ENCODE peak calls at places on chromosomes 3 and 15, in nine cellular contexts. One of them, this sample, is unnamed.
A peak's percentile ranks its signal among the peaks of the same experiment; 100 is the strongest.

GRCh38 chr3:117439812-117440211 is 730.2 kb downstream of the TUSC7 start:
- DNase-seq in neuronal stem cell: peak; percentile 39
- DNase-seq in GM23338: peak; percentile 76
- DNase-seq in mammary epithelial cell: no peak
- DNase-seq in Karpas-422: no peak
- DNase-seq in OCI-LY7: no peak
- DNase-seq in hepatocyte: no peak
- DNase-seq in GM23248: peak; percentile 31
- DNase-seq in PC-9: no peak
- DNase-seq in this sample: peak; percentile 45

GRCh38 chr3:37456270-37456708 is 281.9 kb upstream of the LRRFIP2 start:
- DNase-seq in OCI-LY7: no peak
- DNase-seq in GM23338: peak; percentile 26
- DNase-seq in PC-9: no peak
- DNase-seq in GM23248: peak; percentile 33
- DNase-seq in mammary epithelial cell: no peak
- DNase-seq in hepatocyte: no peak
- DNase-seq in neuronal stem cell: no peak
- DNase-seq in Karpas-422: no peak
- DNase-seq in this sample: no peak

GRCh38 chr15:56342653-56343052 is 22.6 kb upstream of the TEX9 start:
- DNase-seq in GM23248: no peak
- DNase-seq in hepatocyte: no peak
- DNase-seq in mammary epithelial cell: peak; percentile 91
- DNase-seq in neuronal stem cell: no peak
- DNase-seq in PC-9: no peak
- DNase-seq in GM23338: no peak
- DNase-seq in Karpas-422: no peak
- DNase-seq in OCI-LY7: no peak
- DNase-seq in this sample: no peak

GRCh38 chr3:8554725-8555621 is 53.4 kb downstream of the LMCD1 start:
- DNase-seq in GM23248: peak; percentile 83
- DNase-seq in GM23338: peak; percentile 38
- DNase-seq in OCI-LY7: no peak
- DNase-seq in mammary epithelial cell: no peak
- DNase-seq in PC-9: no peak
- DNase-seq in neuronal stem cell: peak; percentile 9
- DNase-seq in Karpas-422: no peak
- DNase-seq in hepatocyte: peak; percentile 41
- DNase-seq in this sample: peak; percentile 87

GRCh38 chr3:124634210-124635168 is 95.8 kb upstream of the UMPS start:
- DNase-seq in OCI-LY7: no peak
- DNase-seq in GM23248: no peak
- DNase-seq in neuronal stem cell: no peak
- DNase-seq in hepatocyte: peak; percentile 69
- DNase-seq in GM23338: peak; percentile 55
- DNase-seq in mammary epithelial cell: no peak
- DNase-seq in PC-9: no peak
- DNase-seq in Karpas-422: no peak
- DNase-seq in this sample: no peak

GRCh38 chr3:73716418-73716817 is 91.7 kb upstream of the PDZRN3 start:
- DNase-seq in mammary epithelial cell: peak; percentile 62
- DNase-seq in PC-9: no peak
- DNase-seq in Karpas-422: no peak
- DNase-seq in neuronal stem cell: no peak
- DNase-seq in GM23248: peak; percentile 77
- DNase-seq in OCI-LY7: no peak
- DNase-seq in GM23338: no peak
- DNase-seq in hepatocyte: no peak
- DNase-seq in this sample: peak; percentile 83

GRCh38 chr3:139491027-139491700 is 14.8 kb upstream of the RBP2 start:
- DNase-seq in OCI-LY7: no peak
- DNase-seq in PC-9: no peak
- DNase-seq in GM23248: no peak
- DNase-seq in Karpas-422: no peak
- DNase-seq in hepatocyte: peak; percentile 36
- DNase-seq in neuronal stem cell: no peak
- DNase-seq in GM23338: peak; percentile 19
- DNase-seq in mammary epithelial cell: peak; percentile 49
- DNase-seq in this sample: no peak

GRCh38 chr3:8386221-8386620 is 115.4 kb upstream of the LMCD1 start:
- DNase-seq in GM23248: peak; percentile 38
- DNase-seq in Karpas-422: no peak
- DNase-seq in neuronal stem cell: no peak
- DNase-seq in GM23338: no peak
- DNase-seq in mammary epithelial cell: no peak
- DNase-seq in PC-9: no peak
- DNase-seq in OCI-LY7: no peak
- DNase-seq in hepatocyte: no peak
- DNase-seq in this sample: peak; percentile 19

GRCh38 chr3:61865466-61865865 is 304.1 kb downstream of the PTPRG start:
- DNase-seq in GM23248: no peak
- DNase-seq in neuronal stem cell: no peak
- DNase-seq in GM23338: no peak
- DNase-seq in hepatocyte: no peak
- DNase-seq in mammary epithelial cell: no peak
- DNase-seq in Karpas-422: no peak
- DNase-seq in OCI-LY7: no peak
- DNase-seq in PC-9: no peak
- DNase-seq in this sample: no peak

GRCh38 chr15:23629234-23629805 is 18.3 kb downstream of the MAGEL2 start:
- DNase-seq in OCI-LY7: peak; percentile 4
- DNase-seq in GM23248: peak; percentile 57
- DNase-seq in hepatocyte: peak; percentile 31
- DNase-seq in GM23338: peak; percentile 62
- DNase-seq in neuronal stem cell: no peak
- DNase-seq in PC-9: no peak
- DNase-seq in mammary epithelial cell: no peak
- DNase-seq in Karpas-422: peak; percentile 62
- DNase-seq in this sample: no peak

GRCh38 chr3:114659109-114660081 is 365.6 kb downstream of the TIGIT start:
- DNase-seq in GM23338: peak; percentile 11
- DNase-seq in neuronal stem cell: no peak
- DNase-seq in GM23248: peak; percentile 30
- DNase-seq in Karpas-422: no peak
- DNase-seq in mammary epithelial cell: no peak
- DNase-seq in hepatocyte: peak; percentile 23
- DNase-seq in PC-9: no peak
- DNase-seq in OCI-LY7: no peak
- DNase-seq in this sample: no peak

GRCh38 chr15:42490246-42490742 is 647 bp downstream of the ZNF106 start:
- DNase-seq in hepatocyte: no peak
- DNase-seq in GM23338: no peak
- DNase-seq in mammary epithelial cell: peak; percentile 25
- DNase-seq in Karpas-422: peak; percentile 68
- DNase-seq in OCI-LY7: peak; percentile 31
- DNase-seq in GM23248: no peak
- DNase-seq in neuronal stem cell: no peak
- DNase-seq in PC-9: no peak
- DNase-seq in this sample: peak; percentile 4

GRCh38 chr3:53195602-53196574 is 34.9 kb downstream of the PRKCD start:
- DNase-seq in GM23338: peak; percentile 89
- DNase-seq in neuronal stem cell: peak; percentile 70
- DNase-seq in PC-9: peak; percentile 51
- DNase-seq in Karpas-422: peak; percentile 93
- DNase-seq in GM23248: peak; percentile 69
- DNase-seq in OCI-LY7: peak; percentile 83
- DNase-seq in mammary epithelial cell: peak; percentile 16
- DNase-seq in hepatocyte: peak; percentile 77
- DNase-seq in this sample: peak; percentile 19
- H2AFZ ChIP-seq in GM23338: peak overlapping the region; percentile 80
- H2AFZ ChIP-seq in neuronal stem cell: peak overlapping the region; percentile 77
- H2AFZ ChIP-seq in PC-9: no peak overlapping the region
- H2AFZ ChIP-seq in Karpas-422: no peak overlapping the region
- H2AFZ ChIP-seq in GM23248: peak overlapping the region; percentile 46
- H2AFZ ChIP-seq in OCI-LY7: peak overlapping the region; percentile 56
- H2AFZ ChIP-seq in mammary epithelial cell: no peak overlapping the region
- H2AFZ ChIP-seq in hepatocyte: no peak overlapping the region
- H2AFZ ChIP-seq in this sample: peak overlapping the region; percentile 85

GRCh38 chr3:27885641-27886040 is 163.5 kb upstream of the EOMES start:
- DNase-seq in GM23338: peak; percentile 75
- DNase-seq in Karpas-422: no peak
- DNase-seq in hepatocyte: no peak
- DNase-seq in PC-9: no peak
- DNase-seq in GM23248: no peak
- DNase-seq in neuronal stem cell: no peak
- DNase-seq in mammary epithelial cell: no peak
- DNase-seq in OCI-LY7: no peak
- DNase-seq in this sample: no peak

GRCh38 chr3:27883266-27883665 is 161.1 kb upstream of the EOMES start:
- DNase-seq in GM23248: no peak
- DNase-seq in PC-9: no peak
- DNase-seq in neuronal stem cell: no peak
- DNase-seq in GM23338: no peak
- DNase-seq in Karpas-422: no peak
- DNase-seq in OCI-LY7: no peak
- DNase-seq in hepatocyte: no peak
- DNase-seq in mammary epithelial cell: no peak
- DNase-seq in this sample: no peak

GRCh38 chr3:27889745-27890144 is 167.6 kb upstream of the EOMES start:
- DNase-seq in GM23338: no peak
- DNase-seq in mammary epithelial cell: no peak
- DNase-seq in neuronal stem cell: no peak
- DNase-seq in OCI-LY7: no peak
- DNase-seq in PC-9: no peak
- DNase-seq in GM23248: no peak
- DNase-seq in Karpas-422: no peak
- DNase-seq in hepatocyte: no peak
- DNase-seq in this sample: no peak

GRCh38 chr3:27888562-27888961 is 166.4 kb upstream of the EOMES start:
- DNase-seq in GM23338: peak; percentile 17
- DNase-seq in Karpas-422: no peak
- DNase-seq in hepatocyte: no peak
- DNase-seq in GM23248: peak; percentile 3
- DNase-seq in mammary epithelial cell: peak; percentile 2
- DNase-seq in PC-9: no peak
- DNase-seq in neuronal stem cell: no peak
- DNase-seq in OCI-LY7: no peak
- DNase-seq in this sample: peak; percentile 0
- H2AFZ ChIP-seq in GM23338: no peak overlapping the region
- H2AFZ ChIP-seq in Karpas-422: no peak overlapping the region
- H2AFZ ChIP-seq in hepatocyte: no peak overlapping the region
- H2AFZ ChIP-seq in GM23248: no peak overlapping the region
- H2AFZ ChIP-seq in mammary epithelial cell: no peak overlapping the region
- H2AFZ ChIP-seq in PC-9: no peak overlapping the region
- H2AFZ ChIP-seq in neuronal stem cell: no peak overlapping the region
- H2AFZ ChIP-seq in OCI-LY7: no peak overlapping the region
- H2AFZ ChIP-seq in this sample: no peak overlapping the region

DNA sequence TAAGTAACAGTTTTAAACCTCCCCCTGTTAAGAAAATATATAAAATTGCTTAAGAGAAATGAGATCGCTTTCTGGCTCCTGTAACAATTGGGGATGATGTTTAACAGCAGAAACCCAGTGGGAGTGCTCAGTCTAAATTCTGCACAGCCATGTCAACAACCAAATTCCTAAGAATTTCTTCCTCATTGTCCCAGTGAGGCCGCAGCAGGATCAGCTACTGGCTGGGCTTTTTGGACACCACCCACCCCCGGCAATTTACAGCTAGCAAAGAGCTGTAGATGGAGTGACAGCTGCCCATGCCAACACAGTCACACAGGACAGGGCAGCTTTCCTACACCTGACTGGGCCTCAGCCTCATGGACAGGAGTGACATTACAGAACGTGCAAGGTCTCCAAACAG is 942.9 kb downstream of the MCTP2 start:
- DNase-seq in GM23338: no peak
- DNase-seq in neuronal stem cell: peak; percentile 5
- DNase-seq in mammary epithelial cell: no peak
- DNase-seq in GM23248: peak; percentile 44
- DNase-seq in hepatocyte: no peak
- DNase-seq in Karpas-422: no peak
- DNase-seq in OCI-LY7: no peak
- DNase-seq in PC-9: no peak
- DNase-seq in this sample: peak; percentile 6
- H2AFZ ChIP-seq in GM23338: no peak overlapping the region
- H2AFZ ChIP-seq in neuronal stem cell: no peak overlapping the region
- H2AFZ ChIP-seq in mammary epithelial cell: no peak overlapping the region
- H2AFZ ChIP-seq in GM23248: peak overlapping the region; percentile 9
- H2AFZ ChIP-seq in hepatocyte: no peak overlapping the region
- H2AFZ ChIP-seq in Karpas-422: no peak overlapping the region
- H2AFZ ChIP-seq in OCI-LY7: no peak overlapping the region
- H2AFZ ChIP-seq in PC-9: no peak overlapping the region
- H2AFZ ChIP-seq in this sample: peak overlapping the region; percentile 81

GRCh38 chr3:129439381-129439816 is 349 bp downstream of the MBD4 start:
- DNase-seq in PC-9: no peak
- DNase-seq in hepatocyte: peak; percentile 65
- DNase-seq in GM23248: peak; percentile 64
- DNase-seq in mammary epithelial cell: peak; percentile 30
- DNase-seq in GM23338: peak; percentile 71
- DNase-seq in neuronal stem cell: no peak
- DNase-seq in Karpas-422: peak; percentile 89
- DNase-seq in OCI-LY7: peak; percentile 80
- DNase-seq in this sample: no peak

GRCh38 chr3:129441215-129441614 is 1.2 kb downstream of the IFT122 start:
- DNase-seq in GM23248: peak; percentile 52
- DNase-seq in PC-9: no peak
- DNase-seq in Karpas-422: no peak
- DNase-seq in mammary epithelial cell: peak; percentile 14
- DNase-seq in hepatocyte: no peak
- DNase-seq in neuronal stem cell: no peak
- DNase-seq in OCI-LY7: peak; percentile 53
- DNase-seq in GM23338: no peak
- DNase-seq in this sample: no peak

GRCh38 chr3:129439817-129440647 is at the start of the genes IFT122 and MBD4:
- DNase-seq in Karpas-422: peak; percentile 100
- DNase-seq in hepatocyte: peak; percentile 99
- DNase-seq in GM23338: peak; percentile 99
- DNase-seq in PC-9: peak; percentile 99
- DNase-seq in GM23248: peak; percentile 100
- DNase-seq in neuronal stem cell: peak; percentile 99
- DNase-seq in OCI-LY7: peak; percentile 99
- DNase-seq in mammary epithelial cell: peak; percentile 100
- DNase-seq in this sample: peak; percentile 100

GRCh38 chr3:129441782-129442181 is 1.8 kb downstream of the IFT122 start:
- DNase-seq in PC-9: no peak
- DNase-seq in Karpas-422: no peak
- DNase-seq in GM23338: no peak
- DNase-seq in mammary epithelial cell: no peak
- DNase-seq in OCI-LY7: no peak
- DNase-seq in hepatocyte: no peak
- DNase-seq in GM23248: peak; percentile 72
- DNase-seq in neuronal stem cell: no peak
- DNase-seq in this sample: peak; percentile 50

GRCh38 chr3:129440648-129441190 is 695 bp downstream of the IFT122 start:
- DNase-seq in GM23338: no peak
- DNase-seq in hepatocyte: no peak
- DNase-seq in neuronal stem cell: no peak
- DNase-seq in Karpas-422: peak; percentile 58
- DNase-seq in OCI-LY7: no peak
- DNase-seq in mammary epithelial cell: peak; percentile 16
- DNase-seq in GM23248: no peak
- DNase-seq in PC-9: no peak
- DNase-seq in this sample: no peak
- H2AFZ ChIP-seq in GM23338: peak overlapping the region; percentile 57
- H2AFZ ChIP-seq in hepatocyte: peak overlapping the region; percentile 38
- H2AFZ ChIP-seq in neuronal stem cell: peak overlapping the region; percentile 91
- H2AFZ ChIP-seq in Karpas-422: no peak overlapping the region
- H2AFZ ChIP-seq in OCI-LY7: peak overlapping the region; percentile 81
- H2AFZ ChIP-seq in mammary epithelial cell: peak overlapping the region; percentile 90
- H2AFZ ChIP-seq in GM23248: peak overlapping the region; percentile 77
- H2AFZ ChIP-seq in PC-9: peak overlapping the region; percentile 81
- H2AFZ ChIP-seq in this sample: peak overlapping the region; percentile 97

GRCh38 chr3:11718582-11719405 is 75.1 kb upstream of the VGLL4 start:
- DNase-seq in neuronal stem cell: peak; percentile 21
- DNase-seq in OCI-LY7: peak; percentile 55
- DNase-seq in mammary epithelial cell: peak; percentile 68
- DNase-seq in GM23338: peak; percentile 29
- DNase-seq in PC-9: peak; percentile 28
- DNase-seq in hepatocyte: peak; percentile 67
- DNase-seq in GM23248: peak; percentile 82
- DNase-seq in Karpas-422: peak; percentile 88
- DNase-seq in this sample: peak; percentile 57
- H2AFZ ChIP-seq in neuronal stem cell: peak overlapping the region; percentile 98
- H2AFZ ChIP-seq in OCI-LY7: peak overlapping the region; percentile 76
- H2AFZ ChIP-seq in mammary epithelial cell: peak overlapping the region; percentile 90
- H2AFZ ChIP-seq in GM23338: peak overlapping the region; percentile 87
- H2AFZ ChIP-seq in PC-9: peak overlapping the region; percentile 75
- H2AFZ ChIP-seq in hepatocyte: peak overlapping the region; percentile 55
- H2AFZ ChIP-seq in GM23248: peak overlapping the region; percentile 72
- H2AFZ ChIP-seq in Karpas-422: peak overlapping the region; percentile 32
- H2AFZ ChIP-seq in this sample: peak overlapping the region; percentile 94